ENCODE peak calls at places on chromosomes 6 and 20, in six cellular contexts. M is epithelial cell of prostate; Q is fibroblast of the conjunctiva; I is activated CD8-positive, alpha-beta memory T cell treated with anti-CD3 and anti-CD28 coated beads, Interleukin-2, amount 10 ng/mL, durations not matched to agents 7 days and 5 days; F is AG08395; E is NCI-H1092 treated with DMSO at 0.1 percent for 48 hours. P is an unnamed sample.

GRCh38 chr20:47354388-47354709 is 2.1 kb downstream of the ZMYND8 start:
- DNase-seq in M (no peak), Q (no peak), I (no peak), F (no peak), E (no peak), P (no peak)

GRCh38 chr20:7090001-7090400 is 322.5 kb downstream of the BMP2 start:
- DNase-seq in M (peak; percentile 26), Q (no peak), I (no peak), F (no peak), E (no peak), P (peak; percentile 39)

GRCh38 chr6:11142296-11143027 is 30.9 kb upstream of the ERVFRD-1 start:
- DNase-seq in M (no peak), Q (no peak), I (no peak), F (no peak), E (no peak), P (no peak)

GRCh38 chr6:143620461-143620860 is 57.3 kb upstream of the PHACTR2 start:
- DNase-seq in M (no peak), Q (no peak), I (no peak), F (peak; percentile 18), E (peak; percentile 0), P (peak; percentile 17)

GRCh38 chr6:42889815-42890214 is 10.4 kb downstream of the RPL7L1 start:
- DNase-seq in M (no peak), Q (no peak), I (no peak), F (no peak), E (no peak), P (no peak)

GRCh38 chr6:16688984-16689636 is 72.2 kb downstream of the ATXN1 start:
- DNase-seq in M (no peak), Q (peak; percentile 73), I (no peak), F (peak; percentile 64), E (no peak), P (peak; percentile 70)

GRCh38 chr6:15713325-15713724 is 50.5 kb upstream of the DTNBP1 start:
- DNase-seq in M (no peak), Q (no peak), I (no peak), F (no peak), E (no peak), P (no peak)

GRCh38 chr6:131813991-131814390 is 6.2 kb downstream of the ENPP1 start:
- DNase-seq in M (no peak), Q (no peak), I (no peak), F (no peak), E (no peak), P (no peak)

GRCh38 chr6:43492673-43493072 is 15.3 kb downstream of the TJAP1 start:
- DNase-seq in M (no peak), Q (no peak), I (no peak), F (no peak), E (peak; percentile 29), P (no peak)

GRCh38 chr20:50333856-50334255 is 143.2 kb downstream of the CEBPB start:
- DNase-seq in M (peak; percentile 79), Q (peak; percentile 38), I (no peak), F (peak; percentile 73), E (no peak), P (peak; percentile 77)

GRCh38 chr6:43280234-43280633 is 17.8 kb upstream of the SLC22A7 start:
- DNase-seq in M (no peak), Q (no peak), I (no peak), F (no peak), E (no peak), P (no peak)

GRCh38 chr6:3414704-3415453 is 42.0 kb downstream of the SLC22A23 start:
- DNase-seq in M (no peak), Q (no peak), I (peak; percentile 48), F (no peak), E (no peak), P (peak; percentile 37)

GRCh38 chr6:49462599-49462926 is 490 bp downstream of the MMUT start:
- DNase-seq in M (no peak), Q (no peak), I (no peak), F (no peak), E (peak; percentile 32), P (no peak)

GRCh38 chr6:131251593-131252204 is 116.4 kb downstream of the AKAP7 start:
- DNase-seq in M (no peak), Q (no peak), I (no peak), F (peak; percentile 4), E (no peak), P (no peak)

GRCh38 chr20:20624914-20625313 is 87.5 kb downstream of the RALGAPA2 start:
- DNase-seq in M (no peak), Q (no peak), I (no peak), F (no peak), E (peak; percentile 49), P (no peak)

GRCh38 chr6:111118816-111119215 is 31.5 kb downstream of the SLC16A10 start:
- DNase-seq in M (no peak), Q (no peak), I (no peak), F (no peak), E (no peak), P (no peak)

GRCh38 chr6:41247882-41248707 is 19.9 kb downstream of the TREML4 start:
- DNase-seq in M (no peak), Q (no peak), I (no peak), F (no peak), E (no peak), P (no peak)

GRCh38 chr6:90948540-90948939 is 361.7 kb upstream of the MAP3K7 start:
- DNase-seq in M (no peak), Q (no peak), I (no peak), F (no peak), E (no peak), P (no peak)

GRCh38 chr6:148980234-148980633 is 233.4 kb downstream of the UST start:
- DNase-seq in M (no peak), Q (no peak), I (no peak), F (peak; percentile 56), E (no peak), P (no peak)

GRCh38 chr6:71420693-71421328 is 132.2 kb downstream of the OGFRL1 start:
- DNase-seq in M (peak; percentile 76), Q (peak; percentile 89), I (no peak), F (peak; percentile 98), E (no peak), P (peak; percentile 73)

GRCh38 chr20:58650776-58651547 is at the start of gene STX16:
- DNase-seq in M (peak; percentile 79), Q (peak; percentile 87), I (peak; percentile 93), F (peak; percentile 96), E (peak; percentile 84), P (peak; percentile 95)

GRCh38 chr6:13331516-13332348 is 3.4 kb upstream of the TBC1D7 start:
- DNase-seq in M (no peak), Q (no peak), I (no peak), F (no peak), E (peak; percentile 0), P (no peak)

GRCh38 chr6:35327349-35328027 is 14.9 kb upstream of the PPARD start:
- DNase-seq in M (no peak), Q (peak; percentile 17), I (peak; percentile 87), F (peak; percentile 74), E (peak; percentile 17), P (peak; percentile 38)

GRCh38 chr6:25041676-25042598 is 106.2 kb upstream of the RIPOR2 start:
- DNase-seq in M (no peak), Q (no peak), I (peak; percentile 64), F (no peak), E (no peak), P (no peak)

GRCh38 chr20:30963591-30963990 is 293.9 kb upstream of the DEFB115 start:
- DNase-seq in M (no peak), Q (no peak), I (no peak), F (peak; percentile 0), E (no peak), P (no peak)

GRCh38 chr20:48682529-48683385 is 145.0 kb downstream of the PREX1 start:
- DNase-seq in M (no peak), Q (peak; percentile 96), I (no peak), F (peak; percentile 94), E (peak; percentile 96), P (peak; percentile 22)

GRCh38 chr6:31834704-31835375 is 7.3 kb downstream of the HSPA1B start:
- DNase-seq in M (no peak), Q (peak; percentile 33), I (peak; percentile 83), F (peak; percentile 71), E (peak; percentile 87), P (peak; percentile 40)

GRCh38 chr6:15796130-15796766 is 133.4 kb upstream of the DTNBP1 start:
- DNase-seq in M (no peak), Q (no peak), I (no peak), F (no peak), E (no peak), P (no peak)